ENCODE peak calls at places on chromosomes 2 and 18, in seven cellular contexts. X, L, B, W, Z, G and E are unnamed samples.

GRCh38 chr2:18896106-18896505 is 306.7 kb upstream of the NT5C1B start:
- DNase-seq in W (no peak), Z (no peak), B (no peak), X (no peak), G (no peak), L (peak; percentile 61), E (no peak)

GRCh38 chr2:98134138-98134537 is 47.2 kb downstream of the VWA3B start:
- DNase-seq in G (no peak), W (no peak), Z (peak; percentile 72), B (no peak), L (peak; percentile 10), X (peak; percentile 3), E (no peak)

GRCh38 chr2:33242845-33243244 is 233.6 kb upstream of the RASGRP3 start:
- DNase-seq in X (no peak), Z (no peak), B (no peak), W (no peak), L (peak; percentile 82), G (no peak), E (no peak)

GRCh38 chr18:31469629-31470028 is 22.1 kb downstream of the DSG3 start:
- DNase-seq in Z (no peak), B (no peak), W (no peak), X (no peak), L (no peak), G (no peak), E (no peak)

GRCh38 chr2:9695916-9696315 is 65.1 kb upstream of the YWHAQ start:
- DNase-seq in Z (no peak), X (no peak), G (no peak), B (no peak), L (no peak), W (no peak), E (no peak)

GRCh38 chr18:7722955-7723354 is 155.8 kb downstream of the PTPRM start:
- DNase-seq in B (no peak), L (no peak), Z (no peak), X (no peak), G (no peak), W (no peak), E (no peak)

GRCh38 chr2:69453475-69454129 is 16.4 kb upstream of the NFU1 start:
- DNase-seq in X (no peak), G (no peak), B (no peak), Z (peak; percentile 58), W (no peak), L (no peak), E (no peak)

GRCh38 chr2:40450066-40450841 is 1.6 kb downstream of the SLC8A1 start:
- DNase-seq in L (peak; percentile 67), Z (no peak), W (no peak), B (no peak), G (peak; percentile 37), X (no peak), E (no peak)

GRCh38 chr2:238418196-238418998 is 8.3 kb upstream of the ASB1 start:
- DNase-seq in G (no peak), L (no peak), B (no peak), X (no peak), Z (no peak), W (no peak), E (no peak)

GRCh38 chr2:158729873-158730620 is 65.1 kb upstream of the DAPL1 start:
- DNase-seq in L (peak; percentile 43), X (no peak), B (no peak), G (no peak), Z (no peak), W (no peak), E (no peak)

GRCh38 chr2:1024981-1025380 is 74.3 kb downstream of the SNTG2 start:
- DNase-seq in X (no peak), Z (no peak), G (no peak), B (no peak), L (peak; percentile 46), W (no peak), E (no peak)

GRCh38 chr2:8229546-8229986 is 452.3 kb upstream of the ID2 start:
- DNase-seq in B (no peak), X (peak; percentile 24), W (peak; percentile 25), L (peak; percentile 86), Z (peak; percentile 62), G (peak; percentile 57), E (peak; percentile 31)

GRCh38 chr18:78737006-78737915 is 242.4 kb upstream of the SALL3 start:
- DNase-seq in B (no peak), Z (no peak), X (no peak), G (peak; percentile 9), W (no peak), L (no peak), E (no peak)

GRCh38 chr2:112583497-112584133 is 794 bp upstream of the CHCHD5 start:
- DNase-seq in W (no peak), Z (no peak), X (no peak), B (peak; percentile 21), L (peak; percentile 57), G (no peak), E (no peak)

GRCh38 chr2:152421521-152422367 is 86.8 kb downstream of the FMNL2 start:
- DNase-seq in W (no peak), G (peak; percentile 32), B (peak; percentile 72), L (peak; percentile 98), Z (no peak), X (no peak), E (no peak)

GRCh38 chr18:75230210-75231052 is 19.8 kb downstream of the TSHZ1 start:
- DNase-seq in W (no peak), B (no peak), G (no peak), L (no peak), X (no peak), Z (no peak), E (no peak)

GRCh38 chr2:18247282-18248110 is 313.0 kb downstream of the RDH14 start:
- DNase-seq in G (no peak), B (no peak), W (no peak), X (no peak), Z (no peak), L (no peak), E (no peak)

GRCh38 chr2:146579154-146579930 is 1265.5 kb upstream of the ACVR2A start:
- DNase-seq in X (no peak), Z (no peak), L (peak; percentile 59), G (no peak), W (no peak), B (peak; percentile 4), E (no peak)

GRCh38 chr2:23397483-23397882 is 12.5 kb downstream of the KLHL29 start:
- DNase-seq in Z (no peak), X (no peak), B (no peak), W (no peak), G (no peak), L (no peak), E (no peak)

GRCh38 chr2:63652063-63652985 is 63.6 kb downstream of the MDH1 start:
- DNase-seq in G (no peak), L (no peak), W (no peak), Z (no peak), B (no peak), X (no peak), E (no peak)

GRCh38 chr18:70025580-70025979 is 77.9 kb upstream of the CD226 start:
- DNase-seq in W (no peak), Z (no peak), X (no peak), L (no peak), G (no peak), B (no peak), E (no peak)

GRCh38 chr2:208872591-208872990 is 466.0 kb downstream of the PTH2R start:
- DNase-seq in W (no peak), G (no peak), B (no peak), L (no peak), X (no peak), Z (no peak), E (no peak)